ENCODE peak calls at places on chromosomes 11 and 22, in four cellular contexts. P is mesenchymal stem cell, J is neuronal stem cell, Q is H9. S is an unnamed sample.
A peak's percentile ranks its signal among the peaks of the same experiment; 100 is the strongest.

GRCh38 chr11:61460474-61460881 is 30.6 kb downstream of the SDHAF2 start:
- DNase-seq in J (no peak), P (no peak), Q (no peak), S (no peak)

GRCh38 chr22:42275970-42276369 is 5.5 kb upstream of the TCF20 start:
- DNase-seq in Q (no peak), P (no peak), J (peak; percentile 67), S (no peak)

GRCh38 chr11:119828011-119828410 is 99.0 kb upstream of the NECTIN1 start:
- DNase-seq in P (no peak), J (no peak), Q (no peak), S (no peak)

GRCh38 chr22:24975813-24976341 is 23.4 kb downstream of the KIAA1671 start:
- DNase-seq in P (peak; percentile 56), J (no peak), Q (no peak), S (no peak)

GRCh38 chr11:68549789-68550484 is 89.4 kb downstream of the PPP6R3 start:
- DNase-seq in J (no peak), P (no peak), Q (no peak), S (no peak)

GRCh38 chr11:104462346-104462745 is 298.4 kb upstream of the PDGFD start:
- DNase-seq in J (no peak), P (peak; percentile 67), Q (no peak), S (no peak)

GRCh38 chr11:64511966-64512365 is 79.1 kb upstream of the SLC22A12 start:
- DNase-seq in Q (no peak), P (no peak), J (no peak), S (no peak)

GRCh38 chr11:16252373-16252772 is 104.0 kb downstream of the SOX6 start:
- DNase-seq in Q (peak; percentile 32), J (no peak), P (peak; percentile 27), S (no peak)

GRCh38 chr11:120832609-120833221 is 191.2 kb upstream of the TBCEL start:
- DNase-seq in J (peak; percentile 32), P (no peak), Q (no peak), S (no peak)

GRCh38 chr22:49783036-49783746 is 44.5 kb downstream of the BRD1 start:
- DNase-seq in J (no peak), Q (no peak), P (no peak), S (no peak)

GRCh38 chr11:109789911-109790310 is 303.3 kb upstream of the ZC3H12C start:
- DNase-seq in Q (no peak), J (no peak), P (no peak), S (peak; percentile 1)

GRCh38 chr11:63599211-63600122 is 14.8 kb downstream of the PLAAT3 start:
- DNase-seq in J (no peak), P (peak; percentile 23), Q (no peak), S (peak; percentile 94)

GRCh38 chr11:3723014-3723708 is 52.0 kb upstream of the CHRNA10 start:
- DNase-seq in Q (no peak), P (peak; percentile 94), J (no peak), S (peak; percentile 27)

GRCh38 chr11:10307411-10308207 is 2.7 kb downstream of the ADM start:
- DNase-seq in Q (peak; percentile 86), P (peak; percentile 93), J (peak; percentile 79), S (peak; percentile 92)

GRCh38 chr11:34234086-34234740 is 123.6 kb downstream of the ABTB2 start:
- DNase-seq in Q (peak; percentile 87), P (peak; percentile 78), J (no peak), S (peak; percentile 68)

GRCh38 chr22:43183496-43184263 is 3.3 kb downstream of the TTLL12 start:
- DNase-seq in J (no peak), P (peak; percentile 84), Q (no peak), S (no peak)

GRCh38 chr22:37426532-37427127 is 649 bp downstream of the ELFN2 start:
- DNase-seq in Q (no peak), J (no peak), P (no peak), S (no peak)

DNA sequence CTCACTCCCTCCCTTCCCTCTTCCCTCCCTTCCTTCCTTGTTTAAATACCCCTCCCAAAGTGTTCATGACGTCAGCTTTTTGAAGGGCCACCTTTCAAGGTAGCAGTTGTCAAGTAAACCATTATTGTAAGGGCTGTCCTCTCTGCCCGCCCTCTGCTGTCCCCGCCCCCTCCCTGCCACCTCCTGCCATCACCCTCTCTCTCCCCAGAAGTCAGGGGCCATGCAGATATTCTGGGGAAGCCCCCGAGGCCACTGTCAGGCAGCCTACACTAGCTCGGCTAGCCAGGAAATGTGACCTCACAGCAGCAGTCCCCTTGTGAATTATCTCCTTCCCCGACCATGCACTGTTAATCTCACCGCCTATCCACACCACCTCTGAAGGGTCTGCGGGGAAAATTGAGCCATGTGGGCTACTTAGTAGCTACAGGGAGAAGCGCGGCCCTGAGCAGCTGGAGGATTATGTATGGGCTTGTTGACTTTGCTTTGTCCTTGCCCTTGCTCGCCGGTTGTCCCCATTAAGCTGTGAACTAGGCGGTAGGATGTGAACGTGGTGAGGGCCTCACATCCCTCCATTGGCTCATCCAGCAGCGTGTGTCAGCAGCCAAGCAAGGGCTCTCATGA is 42.1 kb upstream of the ATXN10 start:
- DNase-seq in Q (peak; percentile 77), J (no peak), P (no peak), S (no peak)
- H2BK12ac ChIP-seq in Q (no peak overlapping the region), J (no peak overlapping the region), P (no peak overlapping the region), S (no peak overlapping the region)

GRCh38 chr22:23750744-23751440 is at the start of gene ZNF70:
- DNase-seq in J (peak; percentile 83), Q (peak; percentile 96), P (peak; percentile 75), S (peak; percentile 87)
- H3K14ac ChIP-seq in J (peak within 1 kb of the TSS; percentile 99), Q (peak within 1 kb of the TSS; percentile 97), P (no peak within 1 kb of the TSS), S (peak within 1 kb of the TSS; percentile 99)

GRCh38 chr11:8956860-8957259 is 7.4 kb downstream of the TMEM9B start:
- DNase-seq in J (no peak), P (no peak), Q (no peak), S (no peak)
- H2BK12ac ChIP-seq in J (no peak overlapping the region), P (no peak overlapping the region), Q (no peak overlapping the region), S (no peak overlapping the region)

GRCh38 chr11:101096036-101096704 is 33.4 kb downstream of the PGR start:
- DNase-seq in P (no peak), J (no peak), Q (no peak), S (no peak)

GRCh38 chr11:101091781-101092180 is 37.8 kb downstream of the PGR start:
- DNase-seq in J (no peak), Q (no peak), P (no peak), S (no peak)

DNA sequence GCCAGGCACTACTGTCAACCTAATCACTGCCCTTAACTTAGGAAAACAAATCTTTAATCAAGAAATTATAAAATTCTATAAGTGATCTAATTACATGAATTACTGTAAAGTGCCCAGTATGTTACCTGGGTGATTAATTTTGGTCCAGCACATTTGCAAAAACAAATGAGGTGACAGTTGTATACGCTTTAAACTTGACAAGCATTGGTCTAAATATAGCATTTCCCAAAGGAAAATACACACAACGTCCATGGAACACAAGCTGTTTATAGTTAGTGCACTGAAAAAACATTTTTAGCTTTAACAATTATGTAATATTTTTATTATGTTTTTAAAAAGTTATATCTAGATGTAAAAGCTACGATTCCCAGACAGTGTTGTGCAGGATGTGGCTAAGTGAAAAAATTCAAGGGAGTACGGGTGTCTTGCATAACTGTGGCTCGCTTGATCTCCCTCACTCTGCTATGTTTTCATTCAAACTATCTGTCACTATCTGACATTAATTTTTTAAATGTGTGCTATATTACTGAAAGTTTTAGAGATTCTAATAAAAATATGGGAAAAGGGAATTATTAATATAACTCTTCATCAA is 38.8 kb downstream of the PGR start:
- DNase-seq in J (no peak), Q (no peak), P (no peak), S (no peak)
- H3K14ac ChIP-seq in J (no peak overlapping the region), Q (no peak overlapping the region), P (no peak overlapping the region), S (no peak overlapping the region)

DNA sequence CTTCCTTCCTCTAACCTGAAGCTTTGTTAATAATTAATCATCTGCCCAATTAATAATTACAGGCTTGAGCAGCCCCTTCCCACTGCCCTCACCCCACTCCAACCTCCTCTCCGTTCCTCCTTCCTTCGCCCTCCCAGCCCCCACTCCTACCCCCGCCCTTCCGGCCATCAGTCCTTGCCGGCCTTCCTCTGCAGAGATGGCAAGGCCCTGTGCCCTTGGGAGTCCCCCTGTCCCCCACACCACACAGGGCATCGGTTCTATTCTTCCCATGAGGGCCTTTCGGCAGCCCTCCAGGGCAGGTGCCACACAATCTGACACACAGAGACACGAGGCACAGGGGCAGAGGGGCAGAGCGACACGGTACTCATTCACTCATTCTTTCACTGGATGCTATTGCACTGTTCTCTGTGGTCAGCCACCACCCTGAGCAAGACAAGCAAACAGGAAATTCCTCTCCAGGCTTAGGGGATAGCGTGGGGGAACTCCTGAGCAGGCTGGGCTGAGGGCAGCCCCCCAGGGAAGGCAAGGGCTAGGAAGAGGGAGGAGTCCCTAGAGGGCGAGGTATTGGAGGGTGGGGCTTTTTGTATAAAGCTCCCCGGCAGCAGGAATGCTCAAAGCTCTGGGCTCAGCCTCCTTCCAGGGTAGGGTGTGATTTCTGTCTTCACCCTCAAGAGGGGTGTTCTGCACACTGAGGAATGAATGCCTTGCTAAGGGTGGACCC is 14.8 kb downstream of the MGAT3 start:
- DNase-seq in P (peak; percentile 76), Q (no peak), J (no peak), S (peak; percentile 69)
- H2BK12ac ChIP-seq in P (peak overlapping the region; percentile 34), Q (no peak overlapping the region), J (no peak overlapping the region), S (peak overlapping the region; percentile 57)

DNA sequence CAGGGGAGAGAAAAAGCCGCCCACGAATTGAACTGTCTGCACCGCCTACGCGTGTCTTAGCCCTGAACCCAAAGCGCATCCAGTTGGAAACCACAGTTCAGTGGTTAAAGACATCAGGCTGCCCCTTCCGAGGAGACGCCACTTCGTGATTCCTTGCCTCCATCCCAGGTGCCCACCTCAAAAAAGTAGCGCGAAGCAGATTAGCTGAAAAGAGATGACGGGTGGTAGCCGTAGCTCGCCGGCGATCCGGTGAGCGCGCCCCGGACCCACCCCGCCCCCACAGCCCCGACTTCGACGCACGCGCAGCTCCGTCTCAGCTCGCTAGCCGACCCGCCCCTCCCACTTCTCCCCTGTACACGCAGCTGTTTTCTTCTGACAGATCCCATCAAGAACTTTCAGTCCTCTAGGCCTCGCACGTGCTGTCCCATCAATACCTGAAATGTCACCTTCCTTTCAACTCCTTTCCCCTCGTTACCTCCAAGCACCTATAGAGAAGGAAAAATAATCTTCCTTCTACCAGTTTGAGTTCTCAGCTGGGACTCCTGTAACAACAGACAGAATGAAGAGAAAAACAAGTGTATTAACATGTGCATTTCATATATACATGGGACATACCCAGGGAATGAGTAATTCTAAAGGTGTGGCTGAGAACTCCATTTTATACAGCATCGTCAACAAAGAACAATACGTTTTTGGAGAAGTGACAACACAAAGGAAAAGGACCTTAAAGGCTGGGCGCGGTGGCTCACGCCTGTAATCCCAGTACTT is 49.5 kb downstream of the OR4D9 start:
- DNase-seq in Q (peak; percentile 85), J (peak; percentile 74), P (peak; percentile 85), S (peak; percentile 88)
- H3K14ac ChIP-seq in Q (no peak overlapping the region), J (no peak overlapping the region), P (no peak overlapping the region), S (peak overlapping the region; percentile 41)

GRCh38 chr11:107951105-107951504 is 22.9 kb downstream of the RAB39A start:
- DNase-seq in P (no peak), J (no peak), Q (no peak), S (no peak)
- H2BK12ac ChIP-seq in P (no peak overlapping the region), J (no peak overlapping the region), Q (no peak overlapping the region), S (no peak overlapping the region)

GRCh38 chr11:74141908-74142307 is 28.9 kb downstream of the C2CD3 start:
- DNase-seq in P (no peak), Q (no peak), J (no peak), S (no peak)
- H3K14ac ChIP-seq in P (no peak overlapping the region), Q (no peak overlapping the region), J (no peak overlapping the region), S (no peak overlapping the region)